ENCODE peak calls at places on chromosomes 2 and 18, in seven cellular contexts. B is prostate gland, D is HepG2, I is stomach, T is transverse colon, Y is Panc1, R is suprapubic skin. V is an unnamed sample.
A peak's percentile ranks its signal among the peaks of the same experiment; 100 is the strongest.

GRCh38 chr2:214341636-214342035 is 69.2 kb upstream of the VWC2L start:
- DNase-seq in D (no peak), T (no peak), R (no peak), Y (no peak), B (no peak), I (no peak), V (no peak)

GRCh38 chr2:133382561-133382960 is 185.7 kb downstream of the NCKAP5 start:
- DNase-seq in T (no peak), D (no peak), Y (no peak), R (no peak), B (no peak), I (no peak), V (no peak)

GRCh38 chr2:120988741-120989555 is 253.3 kb downstream of the GLI2 start:
- DNase-seq in R (no peak), Y (no peak), T (no peak), B (no peak), D (no peak), I (peak; percentile 22), V (no peak)

GRCh38 chr2:34241905-34242740 is 643.0 kb upstream of the FAM98A start:
- DNase-seq in D (no peak), I (peak; percentile 60), R (no peak), Y (no peak), T (no peak), B (no peak), V (no peak)

GRCh38 chr2:23363831-23364230 is 21.1 kb upstream of the KLHL29 start:
- DNase-seq in I (no peak), B (no peak), D (no peak), T (no peak), R (no peak), Y (no peak), V (no peak)

GRCh38 chr2:8268172-8268783 is 413.6 kb upstream of the ID2 start:
- DNase-seq in R (no peak), B (no peak), T (no peak), D (no peak), I (no peak), Y (no peak), V (no peak)

GRCh38 chr2:220469201-220469600 is 841.8 kb downstream of the SLC4A3 start:
- DNase-seq in T (no peak), D (no peak), Y (no peak), B (no peak), I (no peak), R (no peak), V (no peak)

GRCh38 chr2:241033346-241033987 is 35.0 kb downstream of the SNED1 start:
- DNase-seq in B (no peak), D (no peak), R (peak; percentile 71), I (no peak), Y (no peak), T (no peak), V (no peak)

GRCh38 chr2:32136097-32136496 is 29.6 kb upstream of the SLC30A6 start:
- DNase-seq in Y (no peak), I (no peak), T (no peak), D (no peak), B (no peak), R (no peak), V (no peak)

GRCh38 chr18:77068321-77068841 is 64.2 kb downstream of the MBP start:
- DNase-seq in T (no peak), R (no peak), I (no peak), B (no peak), Y (no peak), D (no peak), V (no peak)

GRCh38 chr2:108084311-108084710 is 98.0 kb downstream of the SLC5A7 start:
- DNase-seq in I (no peak), B (no peak), T (no peak), R (no peak), Y (no peak), D (no peak), V (no peak)

GRCh38 chr2:162114291-162114690 is 37.8 kb downstream of the GCG start:
- DNase-seq in R (no peak), Y (no peak), I (no peak), B (no peak), D (no peak), T (no peak), V (peak; percentile 94)

GRCh38 chr2:128401680-128402079 is 83.0 kb upstream of the HS6ST1 start:
- DNase-seq in Y (no peak), R (peak; percentile 54), I (peak; percentile 24), T (no peak), D (no peak), B (no peak), V (no peak)

GRCh38 chr18:51513525-51513924 is 316.0 kb upstream of the MEX3C start:
- DNase-seq in R (no peak), D (no peak), B (no peak), Y (no peak), I (no peak), T (no peak), V (no peak)

GRCh38 chr2:216538538-216538937 is 39.9 kb downstream of the RPL37A start:
- DNase-seq in T (no peak), B (no peak), D (no peak), Y (no peak), R (no peak), I (no peak), V (no peak)

GRCh38 chr2:191927319-191927867 is 80.5 kb upstream of the CAVIN2 start:
- DNase-seq in B (peak; percentile 34), T (peak; percentile 56), R (no peak), Y (peak; percentile 46), D (no peak), I (peak; percentile 77), V (peak; percentile 99)

GRCh38 chr2:239246723-239247122 is 154.1 kb downstream of the HDAC4 start:
- DNase-seq in T (peak; percentile 56), I (no peak), R (peak; percentile 69), Y (no peak), B (no peak), D (no peak), V (peak; percentile 6)

GRCh38 chr2:174124171-174124570 is 124.2 kb downstream of the OLA1 start:
- DNase-seq in Y (no peak), R (no peak), I (no peak), D (no peak), T (no peak), B (no peak), V (no peak)

GRCh38 chr2:64228126-64228678 is 84.0 kb upstream of the PELI1 start:
- DNase-seq in R (peak; percentile 87), Y (no peak), D (peak; percentile 29), B (peak; percentile 71), I (peak; percentile 75), T (peak; percentile 85), V (peak; percentile 84)

GRCh38 chr2:88813612-88814011 is 122.1 kb downstream of the RPIA start:
- DNase-seq in B (no peak), T (no peak), Y (no peak), D (no peak), R (no peak), I (no peak), V (peak; percentile 44)

GRCh38 chr2:159146930-159147666 is 139.4 kb downstream of the WDSUB1 start:
- DNase-seq in T (peak; percentile 87), I (peak; percentile 67), R (no peak), D (no peak), B (peak; percentile 34), Y (no peak), V (peak; percentile 72)

GRCh38 chr18:4453712-4454547 is 1.2 kb downstream of the DLGAP1 start:
- DNase-seq in Y (no peak), T (no peak), B (no peak), R (no peak), I (no peak), D (no peak), V (no peak)

GRCh38 chr2:20615466-20616241 is 35.2 kb downstream of the HS1BP3 start:
- DNase-seq in D (peak; percentile 71), T (no peak), Y (no peak), R (peak; percentile 74), I (peak; percentile 25), B (no peak), V (peak; percentile 70)

GRCh38 chr2:149087751-149088150 is 49.3 kb downstream of the LYPD6B start:
- DNase-seq in B (no peak), D (no peak), Y (no peak), T (no peak), R (no peak), I (no peak), V (peak; percentile 4)

GRCh38 chr2:55839182-55839819 is 84.3 kb downstream of the EFEMP1 start:
- DNase-seq in T (no peak), Y (peak; percentile 75), R (no peak), I (peak; percentile 54), B (peak; percentile 83), D (peak; percentile 91), V (no peak)
- TF ChIP-seq POLR2AphosphoS5 in T (no peak), Y (peak; percentile 37), R (no peak), I (peak; percentile 63), B (peak; percentile 90), D (no peak), V (no peak)

DNA sequence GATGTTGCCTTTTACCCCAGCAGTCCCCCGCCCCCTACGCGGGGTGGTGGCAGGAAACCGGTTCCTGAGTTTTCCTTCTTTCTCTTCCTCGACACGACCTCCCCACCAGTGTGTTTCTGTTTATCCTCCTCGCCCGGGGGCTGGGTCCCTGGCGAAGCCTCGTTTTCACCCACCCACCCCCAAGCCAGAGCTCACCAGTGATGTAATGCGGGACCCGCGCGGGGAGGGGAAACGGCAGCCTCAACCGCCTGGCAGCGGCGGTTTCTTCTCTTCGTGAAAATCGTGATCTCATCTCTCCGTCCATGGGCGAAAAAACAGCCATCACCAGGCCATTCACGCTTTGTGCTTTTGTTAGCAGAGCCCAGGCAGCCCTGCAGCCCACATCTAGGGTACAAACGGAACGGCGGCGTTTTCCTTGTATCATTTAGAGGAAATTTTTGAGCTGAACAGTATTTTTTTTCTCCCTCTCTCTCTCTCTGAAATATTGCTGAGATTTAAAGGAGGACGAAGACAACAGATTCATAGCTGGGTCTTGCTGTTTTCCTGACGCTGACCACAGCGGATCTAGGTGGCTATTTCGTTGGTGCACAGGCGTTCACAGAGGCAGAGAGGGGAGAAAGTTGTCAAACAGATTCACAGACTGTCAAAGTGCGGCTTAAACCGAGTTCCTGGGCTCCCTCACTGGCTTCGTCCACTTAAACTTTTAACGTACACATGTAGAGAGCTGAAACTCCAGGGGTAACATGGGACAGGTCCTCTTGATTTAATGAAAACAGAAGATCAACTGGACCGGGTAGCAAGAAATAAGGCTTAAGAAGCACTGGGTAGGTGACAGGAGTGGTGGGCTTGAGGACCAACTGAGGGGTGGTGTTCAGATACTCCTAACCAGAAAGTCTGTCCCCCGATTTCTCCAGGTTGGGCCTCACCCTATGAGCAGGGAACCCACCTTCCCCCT is 21.9 kb upstream of the PAX3 start:
- DNase-seq in Y (no peak), T (no peak), R (no peak), I (no peak), B (no peak), D (no peak), V (peak; percentile 35)
- H3K4me3 ChIP-seq in Y (peak overlapping the region; percentile 43), T (peak overlapping the region; percentile 64), R (peak overlapping the region; percentile 55), I (peak overlapping the region; percentile 53), B (peak overlapping the region; percentile 21), D (peak overlapping the region; percentile 35), V (peak overlapping the region; percentile 15)

GRCh38 chr18:37484893-37485834 is 80.4 kb downstream of the CELF4 start:
- DNase-seq in T (peak; percentile 16), D (no peak), B (no peak), Y (no peak), I (no peak), R (no peak), V (no peak)
- TF ChIP-seq POLR2AphosphoS5 in T (no peak), D (no peak), B (no peak), Y (no peak), I (no peak), R (no peak), V (no peak)

GRCh38 chr2:10377747-10378085 is 70.4 kb downstream of the ODC1 start:
- DNase-seq in Y (no peak), R (no peak), I (no peak), T (no peak), B (no peak), D (no peak), V (no peak)
- H3K4me3 ChIP-seq in Y (no peak overlapping the region), R (no peak overlapping the region), I (no peak overlapping the region), T (no peak overlapping the region), B (no peak overlapping the region), D (no peak overlapping the region), V (no peak overlapping the region)

GRCh38 chr18:70288851-70289328 is at the start of gene SOCS6:
- DNase-seq in Y (no peak), I (peak; percentile 65), T (peak; percentile 63), D (no peak), B (peak; percentile 30), R (peak; percentile 82), V (peak; percentile 60)
- TF ChIP-seq POLR2AphosphoS5 in Y (peak; percentile 54), I (peak; percentile 83), T (no peak), D (peak; percentile 38), B (no peak), R (no peak), V (peak; percentile 81)